ENCODE peak calls at places on chromosomes 5 and 9, in seven cellular contexts. S is fibroblast of the aortic adventitia, L is HFF-Myc, P is A673, O is heart left ventricle, I is dorsolateral prefrontal cortex, H is GM06990. J is an unnamed sample.
A peak's percentile ranks its signal among the peaks of the same experiment; 100 is the strongest.

GRCh38 chr5:137315534-137316345 is 183.4 kb downstream of the SPOCK1 start:
- DNase-seq in P (peak; percentile 3), I (no peak), S (no peak), L (no peak), O (no peak), H (no peak), J (no peak)

GRCh38 chr5:72138943-72139467 is 31.7 kb downstream of the MAP1B start:
- DNase-seq in L (peak; percentile 69), I (no peak), P (no peak), S (peak; percentile 97), H (peak; percentile 53), O (no peak), J (no peak)

GRCh38 chr5:173888473-173889135 is 455 bp downstream of the CPEB4 start:
- DNase-seq in S (peak; percentile 40), P (no peak), H (peak; percentile 29), O (peak; percentile 45), L (no peak), I (no peak), J (no peak)

GRCh38 chr5:151697452-151697851 is 10.7 kb upstream of the SPARC start:
- DNase-seq in S (peak; percentile 51), P (no peak), L (no peak), I (no peak), O (no peak), H (no peak), J (no peak)

GRCh38 chr9:109035684-109036423 is 22.6 kb upstream of the CTNNAL1 start:
- DNase-seq in I (no peak), S (peak; percentile 91), L (peak; percentile 51), O (peak; percentile 41), P (peak; percentile 73), H (no peak), J (no peak)

GRCh38 chr9:87501806-87502205 is 4.1 kb downstream of the DAPK1 start:
- DNase-seq in O (no peak), I (no peak), P (no peak), H (no peak), S (no peak), L (no peak), J (no peak)

GRCh38 chr9:34623386-34624235 is 3.3 kb upstream of the DCTN3 start:
- DNase-seq in H (no peak), O (no peak), P (no peak), I (no peak), S (no peak), L (no peak), J (no peak)

GRCh38 chr5:66828551-66829421 is 232.6 kb downstream of the MAST4 start:
- DNase-seq in L (no peak), P (peak; percentile 47), H (no peak), I (peak; percentile 83), O (peak; percentile 85), S (peak; percentile 69), J (no peak)

GRCh38 chr9:137665697-137666504 is 47.1 kb downstream of the EHMT1 start:
- DNase-seq in I (peak; percentile 66), S (peak; percentile 28), O (no peak), L (no peak), P (no peak), H (no peak), J (no peak)

GRCh38 chr5:137737349-137738256 is 1.7 kb upstream of the KLHL3 start:
- DNase-seq in I (no peak), L (no peak), S (peak; percentile 49), H (peak; percentile 21), O (peak; percentile 86), P (no peak), J (no peak)

GRCh38 chr9:136180586-136180985 is 24.3 kb downstream of the LHX3 start:
- DNase-seq in O (no peak), H (no peak), L (no peak), P (no peak), S (no peak), I (no peak), J (no peak)

GRCh38 chr9:136763649-136764035 is 676 bp downstream of the LCN15 start:
- DNase-seq in S (no peak), O (no peak), P (no peak), L (no peak), I (no peak), H (no peak), J (no peak)

GRCh38 chr5:128596071-128596470 is 58.0 kb upstream of the FBN2 start:
- DNase-seq in H (no peak), I (no peak), P (peak; percentile 1), L (no peak), S (peak; percentile 37), O (no peak), J (no peak)

GRCh38 chr5:84634256-84634655 is 249.6 kb upstream of the EDIL3 start:
- DNase-seq in L (no peak), P (peak; percentile 2), O (peak; percentile 11), S (no peak), H (no peak), I (no peak), J (no peak)

GRCh38 chr5:180808461-180809000 is 5.9 kb upstream of the MGAT1 start:
- DNase-seq in H (no peak), S (no peak), L (no peak), O (no peak), I (no peak), P (no peak), J (no peak)

GRCh38 chr9:81650836-81651545 is 38.4 kb downstream of the TLE1 start:
- DNase-seq in H (no peak), L (no peak), O (no peak), P (peak; percentile 29), S (no peak), I (no peak), J (no peak)

GRCh38 chr5:97842687-97843086 is 659.6 kb upstream of the RIOK2 start:
- DNase-seq in I (no peak), S (no peak), H (no peak), P (no peak), L (no peak), O (no peak), J (no peak)

GRCh38 chr5:173240091-173241050 is 5.4 kb upstream of the NKX2-5 start:
- DNase-seq in I (no peak), S (no peak), H (no peak), O (peak; percentile 51), L (no peak), P (no peak), J (no peak)

GRCh38 chr9:121318631-121319393 is 50.9 kb downstream of the GSN start:
- DNase-seq in S (no peak), H (no peak), P (no peak), O (peak; percentile 32), I (no peak), L (no peak), J (no peak)
- H3K4me3 ChIP-seq in S (no peak overlapping the region), H (no peak overlapping the region), P (no peak overlapping the region), O (no peak overlapping the region), I (no peak overlapping the region), L (no peak overlapping the region), J (no peak overlapping the region)

DNA sequence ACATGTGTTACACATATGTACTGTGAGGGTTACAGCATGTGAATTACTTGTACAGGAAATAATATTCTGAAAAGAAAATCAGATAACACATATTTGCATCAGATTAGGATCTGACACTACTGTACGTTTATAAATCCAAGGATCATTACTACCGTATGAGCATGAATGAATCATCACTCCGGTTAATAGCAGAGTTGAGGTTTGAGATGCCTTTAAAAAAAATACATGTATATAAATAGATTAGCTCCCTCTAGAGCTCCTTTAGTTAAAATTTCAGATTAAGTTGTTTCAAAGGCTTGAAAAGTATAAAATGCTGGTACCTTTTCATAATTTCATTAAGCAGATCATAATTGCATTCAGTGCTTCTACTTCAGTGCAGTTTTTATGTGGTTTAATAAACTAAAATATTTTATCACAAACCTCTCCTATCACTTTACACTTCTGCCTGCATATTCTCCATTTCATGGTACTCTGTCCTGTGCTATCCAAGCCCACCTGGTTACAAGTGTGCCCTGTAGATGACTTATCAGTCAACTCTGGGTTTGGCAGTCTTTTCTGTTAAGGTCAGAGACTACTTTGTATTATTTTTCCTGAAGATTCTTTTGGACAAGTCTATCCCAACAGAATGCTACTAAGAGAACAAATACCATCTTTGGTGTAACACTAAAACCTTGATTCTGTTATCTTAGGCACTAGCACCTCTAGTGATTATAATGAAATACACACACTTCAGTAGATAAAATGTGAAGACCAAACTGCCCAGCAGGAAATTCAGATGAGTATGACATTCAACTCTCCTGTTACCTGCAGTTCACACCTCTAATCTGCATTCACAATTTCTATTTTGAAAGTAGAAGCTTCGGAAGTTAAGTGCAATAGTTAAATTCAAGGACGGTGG is 48.0 kb upstream of the POU5F2 start:
- DNase-seq in S (peak; percentile 65), P (peak; percentile 9), H (no peak), L (peak; percentile 66), O (no peak), I (no peak), J (no peak)
- TF ChIP-seq CTCF in S (no peak), P (peak; percentile 8), H (no peak), L (peak; percentile 4), O (no peak), I (no peak), J (no peak)

DNA sequence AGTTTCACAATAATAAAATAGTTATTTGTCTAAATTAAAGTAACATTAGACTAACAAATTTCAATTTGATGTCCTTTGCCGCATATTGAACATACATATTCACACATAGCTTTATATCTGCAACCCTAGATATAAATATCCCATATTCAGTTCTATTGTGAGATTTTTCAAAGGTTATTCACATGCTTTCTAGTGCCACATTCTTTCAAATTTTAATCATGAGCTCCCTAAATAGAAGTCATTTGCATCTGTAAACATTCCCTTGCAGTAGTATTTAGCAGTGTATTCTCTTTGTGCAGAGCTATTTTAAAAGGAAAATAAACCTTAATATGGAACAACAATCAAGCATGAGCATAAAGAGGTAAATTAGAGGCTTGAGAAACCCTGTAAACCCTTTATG is 267.2 kb downstream of the EFNA5 start:
- DNase-seq in P (no peak), S (no peak), O (no peak), L (no peak), I (no peak), H (no peak), J (no peak)
- H3K4me3 ChIP-seq in P (no peak overlapping the region), S (no peak overlapping the region), O (no peak overlapping the region), L (no peak overlapping the region), I (no peak overlapping the region), H (no peak overlapping the region), J (no peak overlapping the region)

GRCh38 chr9:93589688-93590087 is 13.3 kb downstream of the PHF2 start:
- DNase-seq in H (no peak), L (no peak), P (no peak), O (no peak), S (peak; percentile 34), I (peak; percentile 20), J (no peak)

GRCh38 chr9:93586290-93587057 is 10.1 kb downstream of the PHF2 start:
- DNase-seq in O (peak; percentile 59), P (no peak), L (no peak), S (no peak), H (no peak), I (no peak), J (no peak)

GRCh38 chr9:93588641-93589609 is 12.5 kb downstream of the PHF2 start:
- DNase-seq in O (no peak), I (no peak), S (no peak), L (no peak), P (no peak), H (no peak), J (no peak)

GRCh38 chr9:93587284-93587650 is 10.9 kb downstream of the PHF2 start:
- DNase-seq in H (no peak), S (no peak), P (no peak), O (no peak), L (no peak), I (no peak), J (no peak)

GRCh38 chr9:93587651-93588347 is 11.4 kb downstream of the PHF2 start:
- DNase-seq in O (no peak), I (no peak), S (no peak), P (no peak), L (no peak), H (no peak), J (no peak)
- TF ChIP-seq CTCF in O (no peak), I (no peak), S (peak; percentile 17), P (no peak), L (peak; percentile 29), H (no peak), J (no peak)

GRCh38 chr9:133477992-133478850 is 678 bp downstream of the SLC2A6 start:
- DNase-seq in H (peak; percentile 66), S (peak; percentile 9), P (no peak), O (peak; percentile 68), I (no peak), L (no peak), J (no peak)
- H3K4me3 ChIP-seq in H (peak overlapping the region; percentile 88), S (peak overlapping the region; percentile 74), P (peak overlapping the region; percentile 46), O (peak overlapping the region; percentile 64), I (peak overlapping the region; percentile 77), L (peak overlapping the region; percentile 58), J (peak overlapping the region; percentile 67)